ENCODE peak calls at places on chromosomes 6 and 20, in four cellular contexts. One of them, this sample, is unnamed.

GRCh38 chr20:45316150-45317080 is 8.3 kb upstream of the MATN4 start:
- DNase-seq in BJ: no peak
- DNase-seq in breast epithelium: no peak
- DNase-seq in BE2C: no peak
- DNase-seq in this sample: no peak

GRCh38 chr20:63707558-63708300 is at the start of the genes ARFRP1 and ZGPAT:
- DNase-seq in BJ: no peak
- DNase-seq in breast epithelium: peak; percentile 83
- DNase-seq in BE2C: peak; percentile 79
- DNase-seq in this sample: no peak

GRCh38 chr6:33314943-33315752 is 1.3 kb upstream of the TAPBP start:
- DNase-seq in BJ: no peak
- DNase-seq in breast epithelium: peak; percentile 70
- DNase-seq in BE2C: no peak
- DNase-seq in this sample: no peak

GRCh38 chr6:54813901-54814300 is 32.7 kb upstream of the FAM83B start:
- DNase-seq in BJ: no peak
- DNase-seq in breast epithelium: no peak
- DNase-seq in BE2C: no peak
- DNase-seq in this sample: no peak

GRCh38 chr6:159979136-159979874 is 10.4 kb downstream of the IGF2R start:
- DNase-seq in BJ: no peak
- DNase-seq in breast epithelium: no peak
- DNase-seq in BE2C: peak; percentile 35
- DNase-seq in this sample: no peak

GRCh38 chr6:93040375-93040774 is 379.0 kb downstream of the EPHA7 start:
- DNase-seq in BJ: no peak
- DNase-seq in breast epithelium: no peak
- DNase-seq in BE2C: no peak
- DNase-seq in this sample: no peak

GRCh38 chr6:24600903-24601302 is 45.1 kb downstream of the KIAA0319 start:
- DNase-seq in BJ: no peak
- DNase-seq in breast epithelium: no peak
- DNase-seq in BE2C: no peak
- DNase-seq in this sample: no peak

GRCh38 chr20:24955045-24955444 is 6.0 kb downstream of the CST7 start:
- DNase-seq in BJ: no peak
- DNase-seq in breast epithelium: no peak
- DNase-seq in BE2C: no peak
- DNase-seq in this sample: no peak

GRCh38 chr20:44039147-44039546 is 124.5 kb downstream of the TOX2 start:
- DNase-seq in BJ: no peak
- DNase-seq in breast epithelium: no peak
- DNase-seq in BE2C: no peak
- DNase-seq in this sample: no peak

GRCh38 chr20:16562259-16562658 is 11.0 kb downstream of the KIF16B start:
- DNase-seq in BJ: no peak
- DNase-seq in breast epithelium: no peak
- DNase-seq in BE2C: no peak
- DNase-seq in this sample: no peak

GRCh38 chr6:98352348-98352747 is 482.0 kb upstream of the POU3F2 start:
- DNase-seq in BJ: no peak
- DNase-seq in breast epithelium: no peak
- DNase-seq in BE2C: no peak
- DNase-seq in this sample: no peak

GRCh38 chr6:16770701-16771569 is 9.7 kb upstream of the ATXN1 start:
- DNase-seq in BJ: no peak
- DNase-seq in breast epithelium: peak; percentile 76
- DNase-seq in BE2C: peak; percentile 80
- DNase-seq in this sample: no peak

GRCh38 chr6:148883270-148883669 is 136.4 kb downstream of the UST start:
- DNase-seq in BJ: no peak
- DNase-seq in breast epithelium: no peak
- DNase-seq in BE2C: no peak
- DNase-seq in this sample: no peak

GRCh38 chr6:21523652-21524051 is 69.9 kb upstream of the SOX4 start:
- DNase-seq in BJ: no peak
- DNase-seq in breast epithelium: no peak
- DNase-seq in BE2C: no peak
- DNase-seq in this sample: no peak

GRCh38 chr6:23633986-23634385 is 492.0 kb upstream of the NRSN1 start:
- DNase-seq in BJ: no peak
- DNase-seq in breast epithelium: no peak
- DNase-seq in BE2C: no peak
- DNase-seq in this sample: no peak

GRCh38 chr20:49636447-49636846 is 68.5 kb upstream of the PTGIS start:
- DNase-seq in BJ: no peak
- DNase-seq in breast epithelium: no peak
- DNase-seq in BE2C: peak; percentile 48
- DNase-seq in this sample: no peak

GRCh38 chr6:20850687-20851416 is 316.6 kb downstream of the CDKAL1 start:
- DNase-seq in BJ: no peak
- DNase-seq in breast epithelium: no peak
- DNase-seq in BE2C: no peak
- DNase-seq in this sample: no peak

GRCh38 chr6:90173262-90173926 is 123.2 kb downstream of the BACH2 start:
- DNase-seq in BJ: no peak
- DNase-seq in breast epithelium: no peak
- DNase-seq in BE2C: no peak
- DNase-seq in this sample: no peak

GRCh38 chr20:11451793-11452291 is 465.9 kb upstream of the BTBD3 start:
- DNase-seq in BJ: no peak
- DNase-seq in breast epithelium: no peak
- DNase-seq in BE2C: no peak
- DNase-seq in this sample: no peak

GRCh38 chr6:35145757-35146156 is 4.6 kb upstream of the TCP11 start:
- DNase-seq in BJ: no peak
- DNase-seq in breast epithelium: no peak
- DNase-seq in BE2C: no peak
- DNase-seq in this sample: no peak

DNA sequence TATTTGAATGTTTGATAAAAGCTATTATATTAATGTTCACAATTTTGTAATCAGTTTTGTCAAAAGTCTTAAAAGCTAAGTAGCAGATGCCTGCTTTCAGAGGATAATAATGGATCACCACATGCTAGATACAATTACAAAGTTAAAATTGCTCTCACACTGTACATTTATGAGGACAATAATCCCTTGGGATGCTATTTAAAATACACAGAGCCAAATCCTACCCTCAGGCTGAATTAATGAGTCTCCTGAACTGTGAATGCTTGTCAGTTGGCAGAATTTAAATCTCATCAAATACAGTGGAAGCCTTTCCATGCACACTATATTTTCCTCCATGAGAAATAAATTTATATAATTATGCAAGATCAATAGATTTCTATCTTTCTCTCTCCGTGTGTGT is 153.3 kb upstream of the SYNCRIP start:
- DNase-seq in BJ: no peak
- DNase-seq in breast epithelium: no peak
- DNase-seq in BE2C: no peak
- DNase-seq in this sample: no peak
- TF ChIP-seq CTCF in BJ: no peak
- TF ChIP-seq CTCF in breast epithelium: no peak
- TF ChIP-seq CTCF in BE2C: no peak
- TF ChIP-seq CTCF in this sample: no peak

GRCh38 chr6:9056556-9056955 is 621.2 kb upstream of the SLC35B3 start:
- DNase-seq in BJ: no peak
- DNase-seq in breast epithelium: no peak
- DNase-seq in BE2C: no peak
- DNase-seq in this sample: no peak
- TF ChIP-seq CTCF in BJ: no peak
- TF ChIP-seq CTCF in breast epithelium: no peak
- TF ChIP-seq CTCF in BE2C: no peak
- TF ChIP-seq CTCF in this sample: no peak

GRCh38 chr6:161455848-161456247 is 182.0 kb upstream of the AGPAT4 start:
- DNase-seq in BJ: no peak
- DNase-seq in breast epithelium: no peak
- DNase-seq in BE2C: no peak
- DNase-seq in this sample: no peak
- TF ChIP-seq CTCF in BJ: no peak
- TF ChIP-seq CTCF in breast epithelium: no peak
- TF ChIP-seq CTCF in BE2C: no peak
- TF ChIP-seq CTCF in this sample: no peak

DNA sequence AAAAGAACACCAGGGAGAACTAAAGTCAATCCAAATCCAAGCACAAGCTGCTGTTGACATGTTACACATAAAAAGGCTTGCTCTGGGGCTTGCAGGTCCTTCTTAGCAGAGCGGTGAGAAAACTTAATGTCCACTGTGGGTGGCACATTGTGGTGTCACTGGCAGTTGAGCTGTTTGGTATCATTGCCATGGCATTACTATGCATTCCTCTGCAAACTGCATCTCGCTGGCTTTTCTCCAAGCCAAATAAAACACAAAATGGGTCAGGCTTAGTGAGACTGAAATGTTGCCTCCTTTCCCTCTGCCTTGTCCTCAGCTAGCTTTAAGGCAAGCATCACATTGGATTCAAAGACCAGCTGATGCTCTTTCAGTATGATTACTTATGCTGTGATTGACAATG is 40.9 kb downstream of the LY86 start:
- DNase-seq in BJ: no peak
- DNase-seq in breast epithelium: no peak
- DNase-seq in BE2C: no peak
- DNase-seq in this sample: no peak
- TF ChIP-seq CTCF in BJ: no peak
- TF ChIP-seq CTCF in breast epithelium: no peak
- TF ChIP-seq CTCF in BE2C: no peak
- TF ChIP-seq CTCF in this sample: no peak

DNA sequence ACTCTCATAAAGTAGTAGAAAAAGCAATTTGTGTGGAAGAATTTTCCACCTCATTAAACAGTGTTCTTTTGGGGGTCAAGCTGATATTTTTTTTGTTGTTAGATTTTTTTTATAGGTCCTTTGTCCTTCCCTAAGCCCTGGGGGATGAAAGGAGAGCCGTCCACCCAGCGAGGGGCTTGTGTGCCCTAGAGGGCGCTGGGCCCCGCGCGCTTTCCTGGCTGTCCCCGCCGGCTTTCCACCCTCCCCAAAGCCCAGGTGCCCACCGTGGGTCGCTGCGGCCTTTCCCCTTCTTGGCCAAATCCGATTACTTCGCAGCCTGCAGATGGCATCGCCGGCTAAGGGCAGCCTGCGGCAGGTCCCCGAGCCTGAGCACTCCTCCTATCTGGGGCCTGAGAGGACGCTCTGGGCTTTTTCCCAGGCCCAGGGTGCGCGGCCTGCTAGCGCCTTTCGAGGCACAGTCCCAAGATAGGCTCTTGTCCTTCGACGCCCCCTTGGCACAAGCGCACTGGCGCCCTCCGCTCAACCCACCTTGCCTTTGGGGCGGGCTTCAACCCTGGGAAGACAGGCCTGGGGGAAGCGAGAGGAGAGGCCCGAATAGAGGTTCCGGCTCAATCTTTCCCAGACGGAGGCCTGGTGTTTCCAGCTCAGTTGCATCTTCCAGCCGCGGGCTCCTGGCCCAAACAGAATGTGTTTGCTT is 33.6 kb downstream of the TFAP2A start:
- DNase-seq in BJ: no peak
- DNase-seq in breast epithelium: no peak
- DNase-seq in BE2C: no peak
- DNase-seq in this sample: no peak
- TF ChIP-seq CTCF in BJ: peak; percentile 29
- TF ChIP-seq CTCF in breast epithelium: no peak
- TF ChIP-seq CTCF in BE2C: no peak
- TF ChIP-seq CTCF in this sample: no peak

GRCh38 chr20:8663424-8663823 is 405.5 kb upstream of the PLCB4 start:
- DNase-seq in BJ: no peak
- DNase-seq in breast epithelium: no peak
- DNase-seq in BE2C: no peak
- DNase-seq in this sample: no peak

GRCh38 chr20:8661229-8662023 is 407.5 kb upstream of the PLCB4 start:
- DNase-seq in BJ: no peak
- DNase-seq in breast epithelium: no peak
- DNase-seq in BE2C: no peak
- DNase-seq in this sample: no peak

GRCh38 chr20:8667306-8667705 is 401.6 kb upstream of the PLCB4 start:
- DNase-seq in BJ: no peak
- DNase-seq in breast epithelium: no peak
- DNase-seq in BE2C: no peak
- DNase-seq in this sample: no peak

GRCh38 chr20:8662433-8662954 is 406.4 kb upstream of the PLCB4 start:
- DNase-seq in BJ: no peak
- DNase-seq in breast epithelium: no peak
- DNase-seq in BE2C: no peak
- DNase-seq in this sample: no peak

GRCh38 chr20:8664778-8665177 is 404.1 kb upstream of the PLCB4 start:
- DNase-seq in BJ: no peak
- DNase-seq in breast epithelium: no peak
- DNase-seq in BE2C: no peak
- DNase-seq in this sample: no peak
- TF ChIP-seq CTCF in BJ: no peak
- TF ChIP-seq CTCF in breast epithelium: no peak
- TF ChIP-seq CTCF in BE2C: peak; percentile 58
- TF ChIP-seq CTCF in this sample: no peak

GRCh38 chr20:2709205-2709981 is 16.8 kb downstream of the EBF4 start:
- DNase-seq in BJ: no peak
- DNase-seq in breast epithelium: no peak
- DNase-seq in BE2C: no peak
- DNase-seq in this sample: no peak

GRCh38 chr20:2707353-2708072 is 14.9 kb downstream of the EBF4 start:
- DNase-seq in BJ: no peak
- DNase-seq in breast epithelium: no peak
- DNase-seq in BE2C: peak; percentile 72
- DNase-seq in this sample: no peak

GRCh38 chr20:2708665-2709064 is 16.1 kb downstream of the EBF4 start:
- DNase-seq in BJ: no peak
- DNase-seq in breast epithelium: no peak
- DNase-seq in BE2C: no peak
- DNase-seq in this sample: no peak

GRCh38 chr20:2708073-2708415 is 15.5 kb downstream of the EBF4 start:
- DNase-seq in BJ: no peak
- DNase-seq in breast epithelium: no peak
- DNase-seq in BE2C: no peak
- DNase-seq in this sample: no peak

DNA sequence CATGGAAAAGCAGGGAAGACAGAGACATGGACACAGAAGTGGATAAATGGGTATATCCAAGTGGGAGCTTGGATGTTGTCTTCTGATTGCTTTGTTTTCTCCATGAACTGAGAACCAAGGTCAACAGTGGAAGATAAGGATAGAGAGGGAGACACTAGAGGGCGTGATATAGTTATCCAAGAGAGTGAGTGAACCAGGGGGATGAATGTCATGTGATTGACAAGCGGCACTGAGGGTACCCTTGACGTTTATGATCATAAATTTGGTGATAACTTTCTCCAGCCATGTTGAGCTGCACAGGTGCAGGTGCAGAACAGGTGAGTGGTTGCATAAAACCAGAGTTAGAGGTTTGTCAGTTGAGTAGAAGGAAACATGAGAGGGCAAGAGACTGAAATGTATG is 20.7 kb downstream of the EBF4 start:
- DNase-seq in BJ: no peak
- DNase-seq in breast epithelium: no peak
- DNase-seq in BE2C: no peak
- DNase-seq in this sample: no peak
- TF ChIP-seq CTCF in BJ: peak; percentile 33
- TF ChIP-seq CTCF in breast epithelium: no peak
- TF ChIP-seq CTCF in BE2C: peak; percentile 51
- TF ChIP-seq CTCF in this sample: no peak